ENCODE peak calls at places on chromosomes 3 and 15, in six cellular contexts. T, N, C, M, Q and K are unnamed samples.

GRCh38 chr15:60096157-60096556 is 92.0 kb downstream of the FOXB1 start:
- DNase-seq in Q (no peak), T (no peak), C (peak), N (no peak), M (no peak), K (no peak)

GRCh38 chr3:42728056-42728455 is 25.5 kb upstream of the HHATL start:
- DNase-seq in Q (no peak), M (no peak), T (peak), C (no peak), N (no peak), K (no peak)

GRCh38 chr3:156782921-156783320 is 43.2 kb upstream of the LEKR1 start:
- DNase-seq in N (no peak), Q (peak), M (no peak), T (no peak), C (peak), K (no peak)

GRCh38 chr3:24686764-24687163 is 192.1 kb upstream of the THRB start:
- DNase-seq in C (peak), Q (no peak), N (no peak), M (no peak), T (no peak), K (no peak)

GRCh38 chr3:187319699-187320302 is 28.3 kb upstream of the MASP1 start:
- DNase-seq in M (peak), N (peak), T (peak), C (peak), Q (peak), K (peak)

GRCh38 chr15:95944193-95944592 is 386.3 kb upstream of the NR2F2 start:
- DNase-seq in C (no peak), M (peak), N (no peak), T (no peak), Q (no peak), K (no peak)

GRCh38 chr3:46939578-46940405 is 36.8 kb downstream of the CCDC12 start:
- DNase-seq in N (no peak), C (no peak), T (no peak), Q (no peak), M (no peak), K (no peak)

GRCh38 chr15:44137750-44138149 is 57.3 kb downstream of the FRMD5 start:
- DNase-seq in T (no peak), N (no peak), C (peak), M (no peak), Q (peak), K (no peak)

GRCh38 chr3:9279959-9280358 is 30.5 kb upstream of the SRGAP3 start:
- DNase-seq in M (no peak), T (no peak), C (peak), N (peak), Q (no peak), K (no peak)

GRCh38 chr15:70284438-70285214 is 186.9 kb upstream of the TLE3 start:
- DNase-seq in Q (no peak), N (no peak), C (no peak), T (no peak), M (no peak), K (peak)

GRCh38 chr3:45223889-45224730 is 2.0 kb downstream of the TMEM158 start:
- DNase-seq in N (no peak), Q (no peak), M (no peak), C (peak), T (no peak), K (no peak)

GRCh38 chr3:176376531-176376930 is 820.8 kb downstream of the TBL1XR1 start:
- DNase-seq in N (no peak), M (no peak), Q (no peak), T (no peak), C (no peak), K (no peak)

GRCh38 chr15:88331291-88331690 is 74.8 kb upstream of the NTRK3 start:
- DNase-seq in N (peak), C (peak), M (peak), Q (peak), T (peak), K (peak)

GRCh38 chr15:70050970-70051369 is 46.7 kb downstream of the TLE3 start:
- DNase-seq in M (no peak), N (no peak), T (no peak), Q (no peak), C (no peak), K (no peak)

GRCh38 chr3:14175383-14176037 is 2.9 kb downstream of the XPC start:
- DNase-seq in T (no peak), C (peak), M (no peak), Q (no peak), N (no peak), K (no peak)

GRCh38 chr3:125154800-125155269 is 57.7 kb downstream of the SLC12A8 start:
- DNase-seq in Q (no peak), T (no peak), M (no peak), N (no peak), C (no peak), K (peak)

GRCh38 chr3:81871358-81872152 is 110.1 kb upstream of the GBE1 start:
- DNase-seq in M (no peak), T (no peak), N (no peak), Q (no peak), C (no peak), K (no peak)

GRCh38 chr3:171284308-171285075 is 175.7 kb downstream of the TNIK start:
- DNase-seq in M (no peak), N (no peak), Q (peak), T (no peak), C (peak), K (no peak)

GRCh38 chr3:14406336-14406735 is 3.9 kb downstream of the SLC6A6 start:
- DNase-seq in N (no peak), C (no peak), T (no peak), M (no peak), Q (no peak), K (no peak)

GRCh38 chr3:9765865-9766264 is 3.9 kb downstream of the CAMK1 start:
- DNase-seq in C (no peak), N (no peak), M (no peak), Q (no peak), T (peak), K (peak)

GRCh38 chr3:13419356-13420050 is 619 bp downstream of the NUP210 start:
- DNase-seq in N (peak), Q (no peak), M (no peak), T (peak), C (peak), K (peak)

GRCh38 chr3:122151480-122151879 is 32.0 kb upstream of the CASR start:
- DNase-seq in N (no peak), M (no peak), T (no peak), Q (peak), C (no peak), K (no peak)

GRCh38 chr3:31251083-31251482 is 281.6 kb upstream of the STT3B start:
- DNase-seq in C (no peak), Q (no peak), T (no peak), M (no peak), N (no peak), K (no peak)

GRCh38 chr3:69166446-69166845 is 44.1 kb upstream of the LMOD3 start:
- DNase-seq in T (no peak), N (no peak), C (no peak), Q (no peak), M (no peak), K (no peak)

GRCh38 chr3:164155386-164155785 is 922.9 kb downstream of the SI start:
- DNase-seq in N (no peak), C (no peak), Q (no peak), M (no peak), T (no peak), K (no peak)

GRCh38 chr15:93173369-93173768 is 84.4 kb upstream of the RGMA start:
- DNase-seq in N (no peak), C (peak), Q (no peak), M (no peak), T (no peak), K (peak)

GRCh38 chr3:11904157-11904556 is 57.5 kb upstream of the TAMM41 start:
- DNase-seq in N (no peak), Q (no peak), T (no peak), C (no peak), M (no peak), K (no peak)

GRCh38 chr15:83928392-83928734 is 274.4 kb downstream of the ADAMTSL3 start:
- DNase-seq in T (no peak), N (no peak), Q (no peak), M (no peak), C (no peak), K (no peak)

GRCh38 chr3:4406746-4407568 is 60.1 kb downstream of the SUMF1 start:
- DNase-seq in T (no peak), Q (no peak), N (no peak), M (no peak), C (peak), K (no peak)

GRCh38 chr3:176561826-176562225 is 635.5 kb downstream of the TBL1XR1 start:
- DNase-seq in C (no peak), M (no peak), N (no peak), Q (no peak), T (no peak), K (no peak)

GRCh38 chr15:39502616-39503195 is 78.2 kb upstream of the THBS1 start:
- DNase-seq in Q (no peak), T (no peak), M (no peak), N (no peak), C (peak), K (no peak)

GRCh38 chr3:39432342-39432741 is 25.8 kb downstream of the RPSA start:
- DNase-seq in M (no peak), Q (no peak), T (no peak), C (no peak), N (no peak), K (no peak)

GRCh38 chr3:160755776-160756304 is at the start of gene PPM1L:
- DNase-seq in N (peak), M (no peak), C (peak), T (no peak), Q (peak), K (peak)

GRCh38 chr3:170038434-170039110 is 777 bp downstream of the GPR160 start:
- DNase-seq in C (no peak), M (no peak), N (peak), Q (no peak), T (peak), K (peak)

GRCh38 chr3:11820540-11821041 is 26.1 kb downstream of the TAMM41 start:
- DNase-seq in N (no peak), Q (peak), C (peak), M (no peak), T (no peak), K (peak)

GRCh38 chr3:115381573-115381912 is 234.5 kb upstream of the ZBTB20 start:
- DNase-seq in Q (no peak), N (no peak), T (no peak), M (no peak), C (peak), K (no peak)

GRCh38 chr15:84891339-84891738 is 6.9 kb downstream of the SLC28A1 start:
- DNase-seq in T (no peak), Q (no peak), M (no peak), C (no peak), N (no peak), K (no peak)

GRCh38 chr15:62391565-62392262 is 226.6 kb upstream of the C2CD4B start:
- DNase-seq in C (peak), T (peak), M (peak), N (peak), Q (peak), K (peak)
- TF ChIP-seq CTCF in C (peak), T (peak), M (peak), N (no peak), Q (no peak), K (no peak)

GRCh38 chr15:98076021-98076816 is 115.7 kb downstream of the ARRDC4 start:
- DNase-seq in T (no peak), M (no peak), C (peak), N (no peak), Q (no peak), K (peak)
- H3K9ac ChIP-seq in T (no peak), M (no peak), C (no peak), N (no peak), Q (no peak), K (no peak)

GRCh38 chr15:75451202-75451673 is 252 bp downstream of the SIN3A start:
- DNase-seq in C (no peak), N (no peak), T (no peak), Q (no peak), M (no peak), K (no peak)

GRCh38 chr15:75451674-75452363 is at the start of gene SIN3A:
- DNase-seq in Q (peak), C (peak), T (peak), M (peak), N (peak), K (peak)

GRCh38 chr15:75452364-75452967 is 976 bp upstream of the SIN3A start:
- DNase-seq in T (peak), Q (peak), N (peak), C (peak), M (peak), K (peak)

GRCh38 chr15:75449585-75450306 is 1.7 kb downstream of the SIN3A start:
- DNase-seq in C (no peak), M (no peak), Q (no peak), T (no peak), N (no peak), K (no peak)

DNA sequence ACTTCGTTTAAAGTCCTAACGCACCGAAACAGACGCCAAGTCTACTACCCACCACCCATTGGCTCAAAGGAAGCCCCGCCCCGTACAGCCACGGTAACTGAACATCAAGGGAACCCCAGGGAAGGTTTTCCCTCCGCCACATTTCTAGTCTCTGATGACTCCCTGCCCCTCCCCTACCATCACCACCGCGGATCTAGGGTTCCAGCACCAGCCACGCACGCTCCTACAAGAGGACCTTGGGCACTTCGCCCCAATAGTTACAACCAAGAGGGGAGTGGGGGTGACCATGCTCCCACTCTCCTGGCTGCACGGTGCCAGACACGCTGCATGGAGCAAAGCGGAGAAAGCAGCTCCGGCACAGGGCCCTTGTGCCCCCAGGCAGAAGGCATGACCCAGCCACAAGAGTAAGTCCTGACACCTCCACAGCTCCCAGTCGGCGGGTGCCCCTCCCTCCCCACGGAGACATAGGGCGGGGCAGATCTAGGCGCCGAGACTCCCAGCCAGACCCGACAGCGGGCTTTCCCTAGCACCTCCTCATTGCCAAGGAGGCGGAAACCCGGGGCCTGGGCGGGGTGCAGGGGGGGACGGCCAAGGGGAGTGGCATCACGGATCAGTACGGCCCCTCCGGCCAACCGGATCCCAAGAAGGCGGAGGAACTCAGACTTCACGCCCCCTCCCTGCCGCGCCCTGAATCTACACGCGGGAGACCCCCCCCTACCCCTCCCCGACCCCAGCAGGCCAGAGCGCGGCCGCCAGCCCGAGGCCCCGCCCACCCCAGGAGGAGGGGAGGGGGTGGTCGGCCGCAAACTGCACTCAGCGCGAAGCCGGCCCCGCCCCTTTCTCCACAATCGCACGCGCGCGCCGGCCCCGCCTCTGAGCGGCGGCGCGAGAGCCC is 936 bp downstream of the SIN3A start:
- DNase-seq in N (peak), T (peak), M (peak), Q (peak), C (peak), K (peak)
- TF ChIP-seq CTCF in N (peak), T (no peak), M (no peak), Q (no peak), C (no peak), K (no peak)

GRCh38 chr15:38202356-38202755 is 50.3 kb upstream of the SPRED1 start:
- DNase-seq in N (no peak), T (no peak), C (no peak), Q (no peak), M (no peak), K (no peak)
- H3K9ac ChIP-seq in N (no peak), T (no peak), C (no peak), Q (no peak), M (no peak), K (no peak)

GRCh38 chr3:50415813-50416212 is 56.5 kb upstream of the TMEM115 start:
- DNase-seq in C (no peak), Q (no peak), T (no peak), M (no peak), N (no peak), K (no peak)

GRCh38 chr3:50412355-50412754 is 53.0 kb upstream of the TMEM115 start:
- DNase-seq in N (no peak), Q (no peak), T (no peak), C (no peak), M (no peak), K (no peak)

GRCh38 chr3:50416736-50417636 is 57.7 kb upstream of the TMEM115 start:
- DNase-seq in T (no peak), C (no peak), N (no peak), Q (no peak), M (no peak), K (no peak)

GRCh38 chr3:50417637-50418033 is 58.3 kb upstream of the TMEM115 start:
- DNase-seq in N (no peak), M (no peak), Q (no peak), C (no peak), T (no peak), K (no peak)

DNA sequence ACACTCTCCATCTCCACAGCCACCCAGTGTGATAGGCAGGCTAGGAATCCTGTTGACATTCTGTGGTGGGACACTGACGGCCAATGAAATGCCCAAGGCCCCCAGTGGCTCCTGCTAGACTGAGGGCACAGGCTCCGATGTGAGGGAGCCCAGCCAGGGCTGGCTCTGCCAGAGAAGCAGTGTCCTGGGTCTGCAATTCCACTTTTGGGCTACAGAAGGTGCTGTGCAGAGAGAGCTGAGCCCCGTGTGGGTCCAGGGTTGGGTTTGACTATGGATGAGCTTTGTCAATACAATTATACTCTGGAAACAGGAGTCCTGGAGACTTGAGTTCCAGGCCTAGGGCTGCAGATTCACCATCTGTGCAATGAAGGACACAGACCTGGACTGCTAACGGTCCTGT is 55.7 kb upstream of the TMEM115 start:
- DNase-seq in Q (no peak), M (no peak), C (no peak), N (no peak), T (peak), K (peak)
- TF ChIP-seq CTCF in Q (no peak), M (peak), C (no peak), N (peak), T (no peak), K (peak)

GRCh38 chr15:89490550-89491315 is 5.7 kb downstream of the RHCG start:
- DNase-seq in M (no peak), C (no peak), T (no peak), N (no peak), Q (no peak), K (peak)

GRCh38 chr15:89483079-89483478 is 13.3 kb downstream of the RHCG start:
- DNase-seq in M (no peak), T (no peak), N (no peak), C (no peak), Q (no peak), K (no peak)

GRCh38 chr15:89489376-89489775 is 7.0 kb downstream of the RHCG start:
- DNase-seq in M (no peak), C (no peak), T (no peak), N (no peak), Q (no peak), K (peak)

GRCh38 chr15:89490081-89490480 is 6.3 kb downstream of the RHCG start:
- DNase-seq in Q (no peak), N (no peak), C (no peak), T (no peak), M (no peak), K (peak)

GRCh38 chr15:89486726-89487050 is 9.7 kb downstream of the RHCG start:
- DNase-seq in Q (no peak), N (peak), T (peak), C (no peak), M (no peak), K (peak)
- H3K9ac ChIP-seq in Q (no peak), N (no peak), T (no peak), C (no peak), M (no peak), K (no peak)

DNA sequence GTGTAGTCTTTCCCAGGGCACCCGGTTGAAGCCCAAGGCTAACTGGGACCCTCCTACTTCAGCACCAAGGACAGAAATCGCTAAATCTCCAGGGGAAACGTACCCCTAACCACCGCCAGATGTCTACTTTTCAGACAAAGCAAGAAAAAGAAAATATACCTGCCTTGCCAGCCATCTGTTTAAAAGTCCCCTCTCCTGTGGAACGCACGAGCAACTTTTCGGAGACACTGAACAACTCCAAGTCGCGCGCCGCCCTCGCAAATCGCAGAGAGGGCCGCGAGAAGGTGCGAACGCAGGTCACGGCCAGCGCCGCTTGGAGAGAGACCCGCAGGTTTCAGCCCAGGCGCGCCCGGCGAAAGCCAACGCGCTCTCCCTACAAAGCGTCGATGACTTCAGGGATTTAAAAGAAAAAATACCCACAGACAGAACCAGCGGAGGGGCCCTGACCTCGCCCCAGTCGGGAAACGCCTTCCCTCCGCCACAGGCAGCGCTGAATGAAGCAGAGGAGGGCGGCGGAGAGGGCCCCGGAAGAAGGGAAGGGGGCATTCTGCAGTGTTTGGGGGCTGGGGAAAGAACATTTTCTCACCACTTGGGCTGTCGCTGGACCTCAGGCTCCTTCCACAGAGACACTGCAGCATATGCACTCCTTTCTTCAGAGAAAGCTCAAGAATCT is 213.1 kb downstream of the FGF12 start:
- DNase-seq in Q (peak), C (peak), T (peak), N (peak), M (no peak), K (peak)
- TF ChIP-seq CTCF in Q (no peak), C (no peak), T (no peak), N (peak), M (no peak), K (peak)

GRCh38 chr3:56799251-56799882 is 2.4 kb downstream of the ARHGEF3 start:
- DNase-seq in N (peak), T (no peak), Q (peak), M (peak), C (peak), K (peak)

GRCh38 chr3:56802411-56802745 is 629 bp upstream of the ARHGEF3 start:
- DNase-seq in M (no peak), N (no peak), C (no peak), T (no peak), Q (no peak), K (no peak)

GRCh38 chr3:56801597-56802410 is at the start of gene ARHGEF3:
- DNase-seq in M (peak), N (peak), Q (peak), C (peak), T (peak), K (peak)

GRCh38 chr3:56801151-56801596 is 575 bp downstream of the ARHGEF3 start:
- DNase-seq in M (no peak), C (no peak), T (no peak), N (no peak), Q (peak), K (peak)

GRCh38 chr3:56800373-56801150 is 1.2 kb downstream of the ARHGEF3 start:
- DNase-seq in Q (peak), M (no peak), C (peak), N (no peak), T (no peak), K (peak)
- H3K9ac ChIP-seq in Q (peak), M (peak), C (no peak), N (no peak), T (no peak), K (peak)